ENCODE peak calls at places on chromosomes 7 and 10, in six cellular contexts. L is heart left ventricle, J is sigmoid colon, F is HCT116, C is A549, Q is IMR-90. N is an unnamed sample.
A peak's percentile ranks its signal among the peaks of the same experiment; 100 is the strongest.

GRCh38 chr7:123548406-123548805 is 9.2 kb downstream of the NDUFA5 start:
- DNase-seq in L (no peak), J (no peak), F (no peak), C (no peak), Q (no peak), N (no peak)

GRCh38 chr10:107409517-107409916 is 245.0 kb upstream of the SORCS1 start:
- DNase-seq in L (no peak), J (no peak), F (no peak), C (no peak), Q (peak; percentile 0), N (no peak)

GRCh38 chr10:102941401-102941800 is 23.3 kb downstream of the CNNM2 start:
- DNase-seq in L (no peak), J (no peak), F (no peak), C (no peak), Q (no peak), N (no peak)

GRCh38 chr7:138186951-138187351 is 110.7 kb downstream of the AKR1D1 start:
- DNase-seq in L (peak; percentile 8), J (no peak), F (no peak), C (peak; percentile 1), Q (peak; percentile 4), N (no peak)

GRCh38 chr7:53811555-53812079 is 730.6 kb upstream of the VSTM2A start:
- DNase-seq in L (no peak), J (no peak), F (no peak), C (no peak), Q (no peak), N (no peak)

GRCh38 chr7:471866-472639 is 47.6 kb downstream of the PDGFA start:
- DNase-seq in L (peak; percentile 85), J (peak; percentile 82), F (no peak), C (no peak), Q (peak; percentile 98), N (peak; percentile 80)

GRCh38 chr10:36943534-36943933 is 181.9 kb upstream of the ANKRD30A start:
- DNase-seq in L (no peak), J (no peak), F (no peak), C (no peak), Q (no peak), N (no peak)

GRCh38 chr10:3935933-3936359 is 150.9 kb upstream of the KLF6 start:
- DNase-seq in L (no peak), J (no peak), F (no peak), C (no peak), Q (no peak), N (no peak)

GRCh38 chr7:17558135-17558534 is 259.7 kb downstream of the AHR start:
- DNase-seq in L (no peak), J (no peak), F (no peak), C (no peak), Q (no peak), N (no peak)

GRCh38 chr7:5177060-5177459 is 13.0 kb upstream of the WIPI2 start:
- DNase-seq in L (peak; percentile 64), J (peak; percentile 74), F (no peak), C (peak; percentile 41), Q (peak; percentile 87), N (no peak)

GRCh38 chr10:16612148-16612742 is 90.6 kb upstream of the C1QL3 start:
- DNase-seq in L (no peak), J (no peak), F (no peak), C (peak; percentile 33), Q (peak; percentile 46), N (no peak)

GRCh38 chr10:7826971-7827370 is 8.7 kb downstream of the TAF3 start:
- DNase-seq in L (no peak), J (no peak), F (no peak), C (peak; percentile 77), Q (peak; percentile 74), N (no peak)

GRCh38 chr7:20249924-20250323 is 32.7 kb upstream of the MACC1 start:
- DNase-seq in L (no peak), J (no peak), F (no peak), C (no peak), Q (no peak), N (no peak)

GRCh38 chr7:33185786-33186185 is 56.4 kb downstream of the BBS9 start:
- DNase-seq in L (no peak), J (no peak), F (peak; percentile 34), C (peak; percentile 62), Q (peak; percentile 68), N (no peak)

GRCh38 chr10:3045471-3046209 is 21.7 kb upstream of the PFKP start:
- DNase-seq in L (peak; percentile 74), J (peak; percentile 76), F (no peak), C (peak; percentile 82), Q (peak; percentile 85), N (no peak)

GRCh38 chr7:134593530-134594392 is 44.9 kb downstream of the AKR1B15 start:
- DNase-seq in L (peak; percentile 71), J (peak; percentile 83), F (no peak), C (peak; percentile 98), Q (peak; percentile 95), N (no peak)

GRCh38 chr7:5217396-5217795 is 27.4 kb downstream of the WIPI2 start:
- DNase-seq in L (no peak), J (peak; percentile 46), F (no peak), C (no peak), Q (no peak), N (peak; percentile 41)

DNA sequence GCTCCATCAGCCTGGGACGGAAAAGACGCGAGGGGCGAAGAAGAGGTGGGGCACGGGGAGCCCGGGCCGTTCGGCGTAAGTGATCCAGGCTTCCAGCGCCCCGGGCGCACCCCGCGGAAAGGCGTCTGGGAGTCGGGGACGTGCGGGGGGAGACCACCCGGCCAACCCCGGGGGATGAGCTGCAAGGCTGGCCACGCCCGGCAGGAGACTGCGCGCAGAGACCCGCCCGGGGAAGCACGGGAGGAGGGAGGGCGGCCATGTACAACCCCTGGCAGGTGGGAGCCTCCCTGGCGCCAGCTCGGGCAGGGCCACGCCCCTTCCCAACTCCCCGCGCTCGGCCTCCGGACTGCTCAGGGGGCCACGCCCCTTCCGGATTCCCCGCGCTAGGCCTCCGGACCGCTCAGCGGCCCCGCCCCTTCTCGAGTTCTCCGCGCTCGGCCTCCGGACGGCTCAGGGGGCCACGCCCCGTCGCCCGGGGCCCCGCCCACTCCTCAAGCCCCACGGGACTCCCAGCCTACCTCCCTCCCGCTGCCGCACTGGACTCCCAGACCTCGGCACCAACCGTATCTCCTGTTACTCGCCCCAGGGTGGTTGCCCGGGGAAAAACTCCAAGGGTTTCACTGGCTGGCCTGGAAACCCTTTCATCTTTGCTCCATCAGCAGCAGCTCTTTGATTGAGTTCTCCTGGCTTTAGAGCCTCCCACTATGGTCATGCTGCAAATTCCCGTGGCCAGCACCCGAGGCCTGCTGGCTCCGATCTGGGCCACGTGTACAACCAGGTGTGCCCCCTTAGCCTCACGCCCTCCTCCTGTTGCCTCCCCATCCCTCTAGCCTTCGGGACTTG is 284.4 kb downstream of the ZEB1 start:
- DNase-seq in L (peak; percentile 97), J (peak; percentile 98), F (peak; percentile 90), C (peak; percentile 94), Q (peak; percentile 83), N (peak; percentile 96)
- TF ChIP-seq POLR2A in L (no peak), J (peak; percentile 36), F (no peak), C (peak; percentile 60), Q (no peak), N (no peak)

DNA sequence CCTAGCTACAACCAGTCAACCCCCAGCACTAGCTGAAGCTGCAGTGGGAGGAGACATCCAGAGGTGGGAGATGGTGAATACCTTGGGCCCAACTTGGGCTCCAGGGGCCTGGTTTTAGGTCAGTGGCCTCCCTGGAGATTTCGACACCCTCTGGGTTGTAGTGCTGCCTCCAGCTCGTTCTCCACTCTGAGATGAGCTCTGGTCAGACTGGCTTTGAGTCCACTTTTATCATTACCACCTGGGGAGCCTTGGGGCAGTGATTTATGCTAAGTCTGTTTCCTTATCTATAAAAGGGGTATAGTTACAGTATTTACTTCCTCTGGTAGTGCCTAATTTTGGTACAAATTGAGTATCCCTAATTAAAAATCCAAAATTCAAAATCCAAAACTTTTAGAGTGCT is 22.8 kb downstream of the PPIA start:
- DNase-seq in L (no peak), J (no peak), F (no peak), C (no peak), Q (no peak), N (no peak)
- H3K9me3 ChIP-seq in L (no peaks in the 10 kb centered on the region), J (no peaks in the 10 kb centered on the region), F (no peaks in the 10 kb centered on the region), C (no peaks in the 10 kb centered on the region), Q (no peaks in the 10 kb centered on the region), N (no peaks in the 10 kb centered on the region)

DNA sequence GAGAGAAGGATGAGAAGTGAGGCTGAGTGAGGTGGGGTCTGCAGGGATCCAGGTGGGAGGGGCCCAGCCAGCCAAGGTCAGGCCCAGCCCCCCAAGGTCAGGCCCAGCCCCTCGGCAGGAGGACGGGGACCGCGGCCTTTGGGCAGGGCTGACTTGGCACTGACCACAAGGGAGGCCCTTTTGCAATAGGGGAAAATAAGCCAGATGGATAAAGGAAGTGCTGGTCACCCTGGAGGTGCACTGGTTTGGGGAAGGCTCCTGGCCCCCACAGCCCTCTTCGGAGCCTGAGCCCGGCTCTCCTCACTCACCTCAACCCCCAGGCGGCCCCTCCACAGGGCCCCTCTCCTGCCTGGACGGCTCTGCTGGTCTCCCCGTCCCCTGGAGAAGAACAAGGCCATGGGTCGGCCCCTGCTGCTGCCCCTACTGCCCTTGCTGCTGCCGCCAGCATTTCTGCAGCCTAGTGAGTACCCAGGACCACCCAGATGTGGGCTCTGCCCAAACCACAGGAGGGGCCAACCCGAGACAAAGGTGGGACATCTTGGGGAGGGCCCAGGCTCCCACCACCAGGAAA is at the start of gene PILRA:
- DNase-seq in L (no peak), J (no peak), F (no peak), C (no peak), Q (no peak), N (peak; percentile 87)
- H3K4me3 ChIP-seq in L (no peak within 1 kb of the TSS), J (peak within 1 kb of the TSS; percentile 30), F (no peak within 1 kb of the TSS), C (no peak within 1 kb of the TSS), Q (no peak within 1 kb of the TSS), N (no peak within 1 kb of the TSS)

GRCh38 chr10:11255796-11256444 is 238.2 kb downstream of the CELF2 start:
- DNase-seq in L (no peak), J (no peak), F (no peak), C (no peak), Q (no peak), N (no peak)
- TF ChIP-seq POLR2A in L (no peak), J (no peak), F (no peak), C (no peak), Q (no peak), N (no peak)

GRCh38 chr7:73387221-73387828 is 46.3 kb upstream of the FZD9 start:
- DNase-seq in L (no peak), J (no peak), F (no peak), C (no peak), Q (no peak), N (no peak)
- H3K9me3 ChIP-seq in L (peaks cover 24% of the 10 kb centered on the region), J (peaks cover 5% of the 10 kb centered on the region), F (no peaks in the 10 kb centered on the region), C (peaks cover 45% of the 10 kb centered on the region), Q (peaks cover 26% of the 10 kb centered on the region), N (peaks cover 50% of the 10 kb centered on the region)